ENCODE peak calls at places on chromosomes 11 and 22, in eight cellular contexts. One of them, this sample, is unnamed.

GRCh38 chr11:93020248-93021088 is 51.0 kb downstream of the MTNR1B start:
- DNase-seq in SK-N-SH: no peak
- DNase-seq in HepG2: no peak
- DNase-seq in MM.1S: no peak
- DNase-seq in IMR-90: peak
- DNase-seq in K562: no peak
- DNase-seq in neural progenitor cell: no peak
- DNase-seq in colonic mucosa: no peak
- DNase-seq in this sample: no peak

GRCh38 chr11:44205358-44205757 is 104.6 kb downstream of the ALX4 start:
- DNase-seq in SK-N-SH: no peak
- DNase-seq in HepG2: no peak
- DNase-seq in MM.1S: no peak
- DNase-seq in IMR-90: no peak
- DNase-seq in K562: no peak
- DNase-seq in neural progenitor cell: no peak
- DNase-seq in colonic mucosa: no peak
- DNase-seq in this sample: no peak

GRCh38 chr11:66579017-66579606 is 10.7 kb upstream of the CTSF start:
- DNase-seq in SK-N-SH: peak
- DNase-seq in HepG2: peak
- DNase-seq in MM.1S: peak
- DNase-seq in IMR-90: peak
- DNase-seq in K562: peak
- DNase-seq in neural progenitor cell: peak
- DNase-seq in colonic mucosa: peak
- DNase-seq in this sample: peak

GRCh38 chr11:130806746-130807145 is 109.5 kb downstream of the SNX19 start:
- DNase-seq in SK-N-SH: no peak
- DNase-seq in HepG2: no peak
- DNase-seq in MM.1S: peak
- DNase-seq in IMR-90: no peak
- DNase-seq in K562: no peak
- DNase-seq in neural progenitor cell: no peak
- DNase-seq in colonic mucosa: no peak
- DNase-seq in this sample: no peak

GRCh38 chr11:113567097-113567496 is 91.9 kb upstream of the DRD2 start:
- DNase-seq in SK-N-SH: no peak
- DNase-seq in HepG2: no peak
- DNase-seq in MM.1S: no peak
- DNase-seq in IMR-90: no peak
- DNase-seq in K562: no peak
- DNase-seq in neural progenitor cell: no peak
- DNase-seq in colonic mucosa: no peak
- DNase-seq in this sample: no peak

GRCh38 chr22:39174498-39175120 is 22.1 kb upstream of the CBX7 start:
- DNase-seq in SK-N-SH: peak
- DNase-seq in HepG2: peak
- DNase-seq in MM.1S: no peak
- DNase-seq in IMR-90: peak
- DNase-seq in K562: peak
- DNase-seq in neural progenitor cell: peak
- DNase-seq in colonic mucosa: peak
- DNase-seq in this sample: peak

GRCh38 chr22:43266117-43266516 is 77.1 kb downstream of the SCUBE1 start:
- DNase-seq in SK-N-SH: no peak
- DNase-seq in HepG2: no peak
- DNase-seq in MM.1S: no peak
- DNase-seq in IMR-90: no peak
- DNase-seq in K562: no peak
- DNase-seq in neural progenitor cell: no peak
- DNase-seq in colonic mucosa: no peak
- DNase-seq in this sample: no peak

GRCh38 chr22:40491990-40492631 is 121.7 kb downstream of the SGSM3 start:
- DNase-seq in SK-N-SH: no peak
- DNase-seq in HepG2: no peak
- DNase-seq in MM.1S: peak
- DNase-seq in IMR-90: peak
- DNase-seq in K562: no peak
- DNase-seq in neural progenitor cell: no peak
- DNase-seq in colonic mucosa: no peak
- DNase-seq in this sample: no peak

GRCh38 chr11:114281388-114281956 is 14.7 kb upstream of the NNMT start:
- DNase-seq in SK-N-SH: no peak
- DNase-seq in HepG2: no peak
- DNase-seq in MM.1S: no peak
- DNase-seq in IMR-90: no peak
- DNase-seq in K562: no peak
- DNase-seq in neural progenitor cell: no peak
- DNase-seq in colonic mucosa: no peak
- DNase-seq in this sample: no peak

GRCh38 chr11:92893276-92893675 is 76.2 kb upstream of the MTNR1B start:
- DNase-seq in SK-N-SH: no peak
- DNase-seq in HepG2: no peak
- DNase-seq in MM.1S: peak
- DNase-seq in IMR-90: no peak
- DNase-seq in K562: no peak
- DNase-seq in neural progenitor cell: no peak
- DNase-seq in colonic mucosa: no peak
- DNase-seq in this sample: no peak

GRCh38 chr11:110249066-110249465 is 47.3 kb downstream of the RDX start:
- DNase-seq in SK-N-SH: no peak
- DNase-seq in HepG2: no peak
- DNase-seq in MM.1S: no peak
- DNase-seq in IMR-90: no peak
- DNase-seq in K562: no peak
- DNase-seq in neural progenitor cell: no peak
- DNase-seq in colonic mucosa: no peak
- DNase-seq in this sample: no peak

GRCh38 chr11:118928870-118929495 is 3.3 kb upstream of the BCL9L start:
- DNase-seq in SK-N-SH: peak
- DNase-seq in HepG2: peak
- DNase-seq in MM.1S: peak
- DNase-seq in IMR-90: peak
- DNase-seq in K562: peak
- DNase-seq in neural progenitor cell: no peak
- DNase-seq in colonic mucosa: peak
- DNase-seq in this sample: peak

GRCh38 chr11:121420398-121420797 is 31.7 kb upstream of the SORL1 start:
- DNase-seq in SK-N-SH: no peak
- DNase-seq in HepG2: no peak
- DNase-seq in MM.1S: peak
- DNase-seq in IMR-90: no peak
- DNase-seq in K562: no peak
- DNase-seq in neural progenitor cell: no peak
- DNase-seq in colonic mucosa: no peak
- DNase-seq in this sample: no peak

GRCh38 chr11:75734491-75735180 is 17.0 kb downstream of the MOGAT2 start:
- DNase-seq in SK-N-SH: no peak
- DNase-seq in HepG2: peak
- DNase-seq in MM.1S: peak
- DNase-seq in IMR-90: no peak
- DNase-seq in K562: no peak
- DNase-seq in neural progenitor cell: no peak
- DNase-seq in colonic mucosa: peak
- DNase-seq in this sample: no peak

GRCh38 chr11:119471329-119471728 is 48.4 kb upstream of the THY1 start:
- DNase-seq in SK-N-SH: no peak
- DNase-seq in HepG2: no peak
- DNase-seq in MM.1S: no peak
- DNase-seq in IMR-90: no peak
- DNase-seq in K562: no peak
- DNase-seq in neural progenitor cell: no peak
- DNase-seq in colonic mucosa: no peak
- DNase-seq in this sample: no peak

GRCh38 chr22:24095816-24096215 is 84.7 kb downstream of the CABIN1 start:
- DNase-seq in SK-N-SH: no peak
- DNase-seq in HepG2: no peak
- DNase-seq in MM.1S: no peak
- DNase-seq in IMR-90: no peak
- DNase-seq in K562: no peak
- DNase-seq in neural progenitor cell: no peak
- DNase-seq in colonic mucosa: no peak
- DNase-seq in this sample: peak

GRCh38 chr11:22828373-22828772 is 1.2 kb downstream of the SVIP start:
- DNase-seq in SK-N-SH: peak
- DNase-seq in HepG2: no peak
- DNase-seq in MM.1S: peak
- DNase-seq in IMR-90: no peak
- DNase-seq in K562: no peak
- DNase-seq in neural progenitor cell: no peak
- DNase-seq in colonic mucosa: no peak
- DNase-seq in this sample: no peak

GRCh38 chr22:32708835-32709234 is 92.7 kb upstream of the TIMP3 start:
- DNase-seq in SK-N-SH: no peak
- DNase-seq in HepG2: no peak
- DNase-seq in MM.1S: no peak
- DNase-seq in IMR-90: peak
- DNase-seq in K562: no peak
- DNase-seq in neural progenitor cell: no peak
- DNase-seq in colonic mucosa: no peak
- DNase-seq in this sample: peak

DNA sequence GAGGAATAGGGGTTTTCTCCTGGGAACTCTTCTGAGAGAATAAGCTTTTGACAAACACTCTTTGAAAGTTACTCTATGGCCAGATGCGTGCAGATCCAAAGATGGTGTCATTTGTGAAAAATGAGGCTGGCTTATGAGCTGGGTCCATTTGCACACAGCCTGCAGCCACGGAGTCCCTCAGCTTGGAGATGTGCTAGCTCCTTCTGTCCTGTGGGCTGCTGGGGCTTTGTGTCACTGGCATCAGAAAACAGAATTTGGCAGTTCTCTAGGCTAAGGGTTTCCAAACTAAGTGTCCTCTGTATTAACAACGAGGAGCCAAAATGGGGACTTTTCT is 702.4 kb downstream of the NTM start:
- DNase-seq in SK-N-SH: no peak
- DNase-seq in HepG2: no peak
- DNase-seq in MM.1S: no peak
- DNase-seq in IMR-90: peak
- DNase-seq in K562: no peak
- DNase-seq in neural progenitor cell: no peak
- DNase-seq in colonic mucosa: no peak
- DNase-seq in this sample: no peak
- H3K4me3 ChIP-seq in SK-N-SH: peak
- H3K4me3 ChIP-seq in HepG2: no peak
- H3K4me3 ChIP-seq in MM.1S: no peak
- H3K4me3 ChIP-seq in IMR-90: no peak
- H3K4me3 ChIP-seq in K562: no peak
- H3K4me3 ChIP-seq in neural progenitor cell: no peak
- H3K4me3 ChIP-seq in colonic mucosa: no peak
- H3K4me3 ChIP-seq in this sample: no peak

GRCh38 chr11:125211191-125211953 is 46.8 kb downstream of the PKNOX2 start:
- DNase-seq in SK-N-SH: no peak
- DNase-seq in HepG2: no peak
- DNase-seq in MM.1S: no peak
- DNase-seq in IMR-90: peak
- DNase-seq in K562: no peak
- DNase-seq in neural progenitor cell: peak
- DNase-seq in colonic mucosa: no peak
- DNase-seq in this sample: no peak
- TF ChIP-seq CTCF in SK-N-SH: no peak
- TF ChIP-seq CTCF in HepG2: no peak
- TF ChIP-seq CTCF in MM.1S: no peak
- TF ChIP-seq CTCF in IMR-90: no peak
- TF ChIP-seq CTCF in K562: no peak
- TF ChIP-seq CTCF in neural progenitor cell: no peak
- TF ChIP-seq CTCF in colonic mucosa: no peak
- TF ChIP-seq CTCF in this sample: no peak

GRCh38 chr22:26502688-26503561 is 9.3 kb downstream of the TFIP11 start:
- DNase-seq in SK-N-SH: peak
- DNase-seq in HepG2: no peak
- DNase-seq in MM.1S: peak
- DNase-seq in IMR-90: peak
- DNase-seq in K562: no peak
- DNase-seq in neural progenitor cell: peak
- DNase-seq in colonic mucosa: peak
- DNase-seq in this sample: no peak
- H3K9ac ChIP-seq in SK-N-SH: no peak
- H3K9ac ChIP-seq in HepG2: no peak
- H3K9ac ChIP-seq in MM.1S: peak
- H3K9ac ChIP-seq in IMR-90: no peak
- H3K9ac ChIP-seq in K562: no peak
- H3K9ac ChIP-seq in neural progenitor cell: no peak
- H3K9ac ChIP-seq in colonic mucosa: no peak
- H3K9ac ChIP-seq in this sample: no peak

GRCh38 chr11:64710418-64711137 is 12.4 kb downstream of the NRXN2 start:
- DNase-seq in SK-N-SH: no peak
- DNase-seq in HepG2: no peak
- DNase-seq in MM.1S: no peak
- DNase-seq in IMR-90: peak
- DNase-seq in K562: no peak
- DNase-seq in neural progenitor cell: no peak
- DNase-seq in colonic mucosa: no peak
- DNase-seq in this sample: no peak
- H3K4me3 ChIP-seq in SK-N-SH: no peak
- H3K4me3 ChIP-seq in HepG2: no peak
- H3K4me3 ChIP-seq in MM.1S: no peak
- H3K4me3 ChIP-seq in IMR-90: no peak
- H3K4me3 ChIP-seq in K562: no peak
- H3K4me3 ChIP-seq in neural progenitor cell: no peak
- H3K4me3 ChIP-seq in colonic mucosa: no peak
- H3K4me3 ChIP-seq in this sample: no peak

GRCh38 chr11:64181506-64182411 is 4.2 kb upstream of the STIP1 start:
- DNase-seq in SK-N-SH: peak
- DNase-seq in HepG2: peak
- DNase-seq in MM.1S: peak
- DNase-seq in IMR-90: peak
- DNase-seq in K562: peak
- DNase-seq in neural progenitor cell: peak
- DNase-seq in colonic mucosa: peak
- DNase-seq in this sample: peak

GRCh38 chr11:64180871-64181270 is 5.1 kb upstream of the STIP1 start:
- DNase-seq in SK-N-SH: peak
- DNase-seq in HepG2: no peak
- DNase-seq in MM.1S: no peak
- DNase-seq in IMR-90: no peak
- DNase-seq in K562: no peak
- DNase-seq in neural progenitor cell: no peak
- DNase-seq in colonic mucosa: no peak
- DNase-seq in this sample: no peak

GRCh38 chr11:64183890-64184289 is 2.1 kb upstream of the STIP1 start:
- DNase-seq in SK-N-SH: no peak
- DNase-seq in HepG2: no peak
- DNase-seq in MM.1S: no peak
- DNase-seq in IMR-90: no peak
- DNase-seq in K562: no peak
- DNase-seq in neural progenitor cell: no peak
- DNase-seq in colonic mucosa: no peak
- DNase-seq in this sample: no peak

GRCh38 chr11:64186205-64187165 is 514 bp downstream of the STIP1 start:
- DNase-seq in SK-N-SH: no peak
- DNase-seq in HepG2: no peak
- DNase-seq in MM.1S: peak
- DNase-seq in IMR-90: peak
- DNase-seq in K562: no peak
- DNase-seq in neural progenitor cell: peak
- DNase-seq in colonic mucosa: peak
- DNase-seq in this sample: no peak

GRCh38 chr11:64185323-64186204 is at the start of gene STIP1:
- DNase-seq in SK-N-SH: peak
- DNase-seq in HepG2: peak
- DNase-seq in MM.1S: peak
- DNase-seq in IMR-90: peak
- DNase-seq in K562: peak
- DNase-seq in neural progenitor cell: peak
- DNase-seq in colonic mucosa: peak
- DNase-seq in this sample: peak
- TF ChIP-seq CTCF in SK-N-SH: peak
- TF ChIP-seq CTCF in HepG2: peak
- TF ChIP-seq CTCF in MM.1S: peak
- TF ChIP-seq CTCF in IMR-90: peak
- TF ChIP-seq CTCF in K562: peak
- TF ChIP-seq CTCF in neural progenitor cell: peak
- TF ChIP-seq CTCF in colonic mucosa: no peak
- TF ChIP-seq CTCF in this sample: peak